ENCODE peak calls at places on chromosomes 13 and 19, in six cellular contexts. One of them, this sample, is unnamed.

GRCh38 chr19:18523841-18524240 is 2.0 kb upstream of the ELL start:
- DNase-seq in CD8-positive, alpha-beta T cell: no peak
- DNase-seq in fibroblast of lung: no peak
- DNase-seq in coronary artery: no peak
- DNase-seq in body of pancreas: no peak
- DNase-seq in neuronal stem cell: no peak
- DNase-seq in this sample: no peak

GRCh38 chr13:49300716-49301589 is 53.2 kb downstream of the CDADC1 start:
- DNase-seq in CD8-positive, alpha-beta T cell: peak; percentile 59
- DNase-seq in fibroblast of lung: peak; percentile 61
- DNase-seq in coronary artery: no peak
- DNase-seq in body of pancreas: peak; percentile 69
- DNase-seq in neuronal stem cell: peak; percentile 52
- DNase-seq in this sample: peak; percentile 76

GRCh38 chr13:72390909-72391308 is 336.5 kb downstream of the MZT1 start:
- DNase-seq in CD8-positive, alpha-beta T cell: no peak
- DNase-seq in fibroblast of lung: peak; percentile 52
- DNase-seq in coronary artery: no peak
- DNase-seq in body of pancreas: no peak
- DNase-seq in neuronal stem cell: no peak
- DNase-seq in this sample: no peak

GRCh38 chr19:41940443-41941409 is 12.5 kb upstream of the ERFL start:
- DNase-seq in CD8-positive, alpha-beta T cell: no peak
- DNase-seq in fibroblast of lung: no peak
- DNase-seq in coronary artery: no peak
- DNase-seq in body of pancreas: no peak
- DNase-seq in neuronal stem cell: no peak
- DNase-seq in this sample: no peak

GRCh38 chr19:56566904-56567273 is 379 bp upstream of the ZNF470 start:
- DNase-seq in CD8-positive, alpha-beta T cell: peak; percentile 28
- DNase-seq in fibroblast of lung: no peak
- DNase-seq in coronary artery: no peak
- DNase-seq in body of pancreas: peak; percentile 24
- DNase-seq in neuronal stem cell: no peak
- DNase-seq in this sample: no peak

GRCh38 chr13:74047925-74048324 is 86.3 kb downstream of the KLF12 start:
- DNase-seq in CD8-positive, alpha-beta T cell: no peak
- DNase-seq in fibroblast of lung: peak; percentile 35
- DNase-seq in coronary artery: no peak
- DNase-seq in body of pancreas: no peak
- DNase-seq in neuronal stem cell: no peak
- DNase-seq in this sample: no peak

GRCh38 chr13:77544765-77545316 is 9.3 kb downstream of the SCEL start:
- DNase-seq in CD8-positive, alpha-beta T cell: no peak
- DNase-seq in fibroblast of lung: no peak
- DNase-seq in coronary artery: no peak
- DNase-seq in body of pancreas: no peak
- DNase-seq in neuronal stem cell: no peak
- DNase-seq in this sample: no peak

GRCh38 chr13:75407473-75407872 is 74.5 kb downstream of the TBC1D4 start:
- DNase-seq in CD8-positive, alpha-beta T cell: no peak
- DNase-seq in fibroblast of lung: no peak
- DNase-seq in coronary artery: no peak
- DNase-seq in body of pancreas: peak; percentile 53
- DNase-seq in neuronal stem cell: no peak
- DNase-seq in this sample: no peak

GRCh38 chr19:5917431-5918107 is 3.5 kb downstream of the CAPS start:
- DNase-seq in CD8-positive, alpha-beta T cell: no peak
- DNase-seq in fibroblast of lung: no peak
- DNase-seq in coronary artery: no peak
- DNase-seq in body of pancreas: no peak
- DNase-seq in neuronal stem cell: no peak
- DNase-seq in this sample: no peak

GRCh38 chr13:25046985-25047660 is 48.8 kb upstream of the PABPC3 start:
- DNase-seq in CD8-positive, alpha-beta T cell: no peak
- DNase-seq in fibroblast of lung: peak; percentile 49
- DNase-seq in coronary artery: no peak
- DNase-seq in body of pancreas: no peak
- DNase-seq in neuronal stem cell: peak; percentile 62
- DNase-seq in this sample: no peak

GRCh38 chr13:26679411-26679810 is 81.2 kb downstream of the GPR12 start:
- DNase-seq in CD8-positive, alpha-beta T cell: no peak
- DNase-seq in fibroblast of lung: peak; percentile 23
- DNase-seq in coronary artery: no peak
- DNase-seq in body of pancreas: no peak
- DNase-seq in neuronal stem cell: no peak
- DNase-seq in this sample: no peak

GRCh38 chr13:45280751-45281634 is 60.0 kb downstream of the TPT1 start:
- DNase-seq in CD8-positive, alpha-beta T cell: peak; percentile 24
- DNase-seq in fibroblast of lung: peak; percentile 82
- DNase-seq in coronary artery: no peak
- DNase-seq in body of pancreas: peak; percentile 70
- DNase-seq in neuronal stem cell: peak; percentile 17
- DNase-seq in this sample: peak; percentile 15

GRCh38 chr13:29849071-29849541 is 1.3 kb downstream of the UBL3 start:
- DNase-seq in CD8-positive, alpha-beta T cell: peak; percentile 12
- DNase-seq in fibroblast of lung: peak; percentile 49
- DNase-seq in coronary artery: no peak
- DNase-seq in body of pancreas: no peak
- DNase-seq in neuronal stem cell: no peak
- DNase-seq in this sample: no peak

GRCh38 chr13:31111136-31111535 is 50.6 kb downstream of the HSPH1 start:
- DNase-seq in CD8-positive, alpha-beta T cell: no peak
- DNase-seq in fibroblast of lung: peak; percentile 68
- DNase-seq in coronary artery: no peak
- DNase-seq in body of pancreas: no peak
- DNase-seq in neuronal stem cell: no peak
- DNase-seq in this sample: no peak

GRCh38 chr19:56838930-56839664 is 1.4 kb downstream of the PEG3 start:
- DNase-seq in CD8-positive, alpha-beta T cell: no peak
- DNase-seq in fibroblast of lung: peak; percentile 22
- DNase-seq in coronary artery: peak; percentile 99
- DNase-seq in body of pancreas: peak; percentile 96
- DNase-seq in neuronal stem cell: peak; percentile 96
- DNase-seq in this sample: no peak

GRCh38 chr19:46428278-46429141 is at the start of gene PNMA8C:
- DNase-seq in CD8-positive, alpha-beta T cell: peak; percentile 56
- DNase-seq in fibroblast of lung: peak; percentile 61
- DNase-seq in coronary artery: no peak
- DNase-seq in body of pancreas: peak; percentile 68
- DNase-seq in neuronal stem cell: peak; percentile 89
- DNase-seq in this sample: no peak

GRCh38 chr13:51231456-51231855 is 9.3 kb downstream of the FAM124A start:
- DNase-seq in CD8-positive, alpha-beta T cell: no peak
- DNase-seq in fibroblast of lung: no peak
- DNase-seq in coronary artery: no peak
- DNase-seq in body of pancreas: no peak
- DNase-seq in neuronal stem cell: no peak
- DNase-seq in this sample: no peak

GRCh38 chr13:51230473-51231105 is 8.4 kb downstream of the FAM124A start:
- DNase-seq in CD8-positive, alpha-beta T cell: no peak
- DNase-seq in fibroblast of lung: peak; percentile 32
- DNase-seq in coronary artery: no peak
- DNase-seq in body of pancreas: peak; percentile 60
- DNase-seq in neuronal stem cell: no peak
- DNase-seq in this sample: no peak

GRCh38 chr13:51229141-51229540 is 6.9 kb downstream of the FAM124A start:
- DNase-seq in CD8-positive, alpha-beta T cell: no peak
- DNase-seq in fibroblast of lung: no peak
- DNase-seq in coronary artery: no peak
- DNase-seq in body of pancreas: no peak
- DNase-seq in neuronal stem cell: no peak
- DNase-seq in this sample: no peak

GRCh38 chr13:51233117-51233826 is 11.1 kb downstream of the FAM124A start:
- DNase-seq in CD8-positive, alpha-beta T cell: no peak
- DNase-seq in fibroblast of lung: no peak
- DNase-seq in coronary artery: no peak
- DNase-seq in body of pancreas: no peak
- DNase-seq in neuronal stem cell: no peak
- DNase-seq in this sample: no peak

GRCh38 chr13:51229731-51230130 is 7.5 kb downstream of the FAM124A start:
- DNase-seq in CD8-positive, alpha-beta T cell: no peak
- DNase-seq in fibroblast of lung: no peak
- DNase-seq in coronary artery: no peak
- DNase-seq in body of pancreas: no peak
- DNase-seq in neuronal stem cell: no peak
- DNase-seq in this sample: no peak
- H3K4me3 ChIP-seq in CD8-positive, alpha-beta T cell: no peak overlapping the region
- H3K4me3 ChIP-seq in fibroblast of lung: no peak overlapping the region
- H3K4me3 ChIP-seq in coronary artery: no peak overlapping the region
- H3K4me3 ChIP-seq in body of pancreas: no peak overlapping the region
- H3K4me3 ChIP-seq in neuronal stem cell: no peak overlapping the region
- H3K4me3 ChIP-seq in this sample: no peak overlapping the region

GRCh38 chr19:8592231-8593009 is 15.2 kb upstream of the MYO1F start:
- DNase-seq in CD8-positive, alpha-beta T cell: peak; percentile 96
- DNase-seq in fibroblast of lung: peak; percentile 92
- DNase-seq in coronary artery: peak; percentile 98
- DNase-seq in body of pancreas: peak; percentile 94
- DNase-seq in neuronal stem cell: peak; percentile 100
- DNase-seq in this sample: peak; percentile 51
- H3K4me3 ChIP-seq in CD8-positive, alpha-beta T cell: peak overlapping the region; percentile 47
- H3K4me3 ChIP-seq in fibroblast of lung: no peak overlapping the region
- H3K4me3 ChIP-seq in coronary artery: peak overlapping the region; percentile 65
- H3K4me3 ChIP-seq in body of pancreas: no peak overlapping the region
- H3K4me3 ChIP-seq in neuronal stem cell: peak overlapping the region; percentile 81
- H3K4me3 ChIP-seq in this sample: no peak overlapping the region

GRCh38 chr13:111079375-111079774 is 35.7 kb upstream of the ARHGEF7 start:
- DNase-seq in CD8-positive, alpha-beta T cell: no peak
- DNase-seq in fibroblast of lung: no peak
- DNase-seq in coronary artery: no peak
- DNase-seq in body of pancreas: no peak
- DNase-seq in neuronal stem cell: no peak
- DNase-seq in this sample: no peak
- H3K4me3 ChIP-seq in CD8-positive, alpha-beta T cell: no peak overlapping the region
- H3K4me3 ChIP-seq in fibroblast of lung: no peak overlapping the region
- H3K4me3 ChIP-seq in coronary artery: no peak overlapping the region
- H3K4me3 ChIP-seq in body of pancreas: no peak overlapping the region
- H3K4me3 ChIP-seq in neuronal stem cell: no peak overlapping the region
- H3K4me3 ChIP-seq in this sample: no peak overlapping the region

GRCh38 chr19:45098521-45099464 is 5.8 kb downstream of the PPP1R37 start:
- DNase-seq in CD8-positive, alpha-beta T cell: no peak
- DNase-seq in fibroblast of lung: peak; percentile 59
- DNase-seq in coronary artery: no peak
- DNase-seq in body of pancreas: peak; percentile 49
- DNase-seq in neuronal stem cell: no peak
- DNase-seq in this sample: peak; percentile 68
- H3K4me3 ChIP-seq in CD8-positive, alpha-beta T cell: no peak overlapping the region
- H3K4me3 ChIP-seq in fibroblast of lung: no peak overlapping the region
- H3K4me3 ChIP-seq in coronary artery: peak overlapping the region; percentile 28
- H3K4me3 ChIP-seq in body of pancreas: no peak overlapping the region
- H3K4me3 ChIP-seq in neuronal stem cell: no peak overlapping the region
- H3K4me3 ChIP-seq in this sample: peak overlapping the region; percentile 5

GRCh38 chr13:44238011-44238421 is 135.6 kb upstream of the SERP2 start:
- DNase-seq in CD8-positive, alpha-beta T cell: no peak
- DNase-seq in fibroblast of lung: peak; percentile 49
- DNase-seq in coronary artery: no peak
- DNase-seq in body of pancreas: no peak
- DNase-seq in neuronal stem cell: no peak
- DNase-seq in this sample: no peak

GRCh38 chr13:44240611-44241010 is 133.0 kb upstream of the SERP2 start:
- DNase-seq in CD8-positive, alpha-beta T cell: no peak
- DNase-seq in fibroblast of lung: no peak
- DNase-seq in coronary artery: no peak
- DNase-seq in body of pancreas: no peak
- DNase-seq in neuronal stem cell: no peak
- DNase-seq in this sample: no peak

GRCh38 chr13:44236370-44236769 is 137.3 kb upstream of the SERP2 start:
- DNase-seq in CD8-positive, alpha-beta T cell: no peak
- DNase-seq in fibroblast of lung: no peak
- DNase-seq in coronary artery: no peak
- DNase-seq in body of pancreas: no peak
- DNase-seq in neuronal stem cell: no peak
- DNase-seq in this sample: no peak

GRCh38 chr13:44234566-44234965 is 139.1 kb upstream of the SERP2 start:
- DNase-seq in CD8-positive, alpha-beta T cell: no peak
- DNase-seq in fibroblast of lung: no peak
- DNase-seq in coronary artery: no peak
- DNase-seq in body of pancreas: no peak
- DNase-seq in neuronal stem cell: no peak
- DNase-seq in this sample: no peak

GRCh38 chr13:44237276-44237767 is 136.3 kb upstream of the SERP2 start:
- DNase-seq in CD8-positive, alpha-beta T cell: no peak
- DNase-seq in fibroblast of lung: peak; percentile 92
- DNase-seq in coronary artery: peak; percentile 94
- DNase-seq in body of pancreas: peak; percentile 51
- DNase-seq in neuronal stem cell: no peak
- DNase-seq in this sample: no peak
- H3K4me3 ChIP-seq in CD8-positive, alpha-beta T cell: no peak overlapping the region
- H3K4me3 ChIP-seq in fibroblast of lung: no peak overlapping the region
- H3K4me3 ChIP-seq in coronary artery: peak overlapping the region; percentile 48
- H3K4me3 ChIP-seq in body of pancreas: no peak overlapping the region
- H3K4me3 ChIP-seq in neuronal stem cell: no peak overlapping the region
- H3K4me3 ChIP-seq in this sample: no peak overlapping the region

DNA sequence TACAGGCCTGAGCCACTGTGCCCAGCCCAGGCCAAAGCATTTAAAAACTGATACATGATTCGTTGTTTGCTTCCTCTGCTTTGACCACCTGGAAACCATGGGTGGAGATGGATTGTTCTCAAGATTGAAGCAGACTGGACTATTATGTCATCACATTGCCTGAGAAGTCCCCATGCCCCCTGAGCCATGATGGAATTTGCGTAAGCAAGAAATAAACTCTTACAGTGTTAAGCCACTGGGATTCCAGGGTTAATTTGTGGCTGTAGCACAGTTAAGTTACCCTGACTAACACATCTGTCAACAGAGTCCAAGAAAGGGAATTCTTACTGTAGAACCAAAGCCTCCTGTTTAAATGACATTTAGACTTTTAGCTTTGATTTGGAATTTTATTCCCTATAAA is 19.4 kb upstream of the DHRS12 start:
- DNase-seq in CD8-positive, alpha-beta T cell: no peak
- DNase-seq in fibroblast of lung: peak; percentile 27
- DNase-seq in coronary artery: no peak
- DNase-seq in body of pancreas: no peak
- DNase-seq in neuronal stem cell: no peak
- DNase-seq in this sample: no peak
- H3K4me3 ChIP-seq in CD8-positive, alpha-beta T cell: peak overlapping the region; percentile 59
- H3K4me3 ChIP-seq in fibroblast of lung: no peak overlapping the region
- H3K4me3 ChIP-seq in coronary artery: no peak overlapping the region
- H3K4me3 ChIP-seq in body of pancreas: no peak overlapping the region
- H3K4me3 ChIP-seq in neuronal stem cell: no peak overlapping the region
- H3K4me3 ChIP-seq in this sample: no peak overlapping the region

DNA sequence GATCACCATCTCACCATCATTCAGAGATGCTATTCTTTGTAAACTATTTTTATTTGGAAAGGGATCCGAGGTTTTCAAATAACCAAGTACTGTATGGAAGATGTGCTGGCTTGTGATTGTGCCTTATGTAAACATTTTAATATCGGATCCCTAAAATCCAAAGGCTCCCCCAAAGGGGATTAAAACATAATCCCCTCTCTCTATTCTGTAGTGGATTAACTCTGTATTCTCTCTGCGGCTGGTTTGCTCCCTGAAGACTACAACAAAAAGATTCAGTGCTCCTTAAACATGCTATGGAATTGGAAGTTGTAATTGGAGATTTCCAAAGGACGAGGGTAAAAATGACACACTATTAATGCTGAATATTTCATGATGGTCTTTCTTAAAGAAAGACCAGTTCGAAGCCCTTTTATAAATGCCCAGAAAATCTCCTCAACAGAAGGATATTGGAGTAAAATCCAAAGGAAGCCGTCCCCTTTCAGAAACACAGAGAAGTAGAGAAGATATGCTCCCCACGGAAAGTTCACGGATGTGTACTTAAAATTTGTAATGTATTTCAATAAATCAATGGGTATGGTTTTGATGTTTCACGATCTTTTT is 6.6 kb downstream of the MAB21L1 start:
- DNase-seq in CD8-positive, alpha-beta T cell: no peak
- DNase-seq in fibroblast of lung: no peak
- DNase-seq in coronary artery: no peak
- DNase-seq in body of pancreas: no peak
- DNase-seq in neuronal stem cell: no peak
- DNase-seq in this sample: no peak
- H3K4me3 ChIP-seq in CD8-positive, alpha-beta T cell: no peak overlapping the region
- H3K4me3 ChIP-seq in fibroblast of lung: no peak overlapping the region
- H3K4me3 ChIP-seq in coronary artery: peak overlapping the region; percentile 70
- H3K4me3 ChIP-seq in body of pancreas: no peak overlapping the region
- H3K4me3 ChIP-seq in neuronal stem cell: no peak overlapping the region
- H3K4me3 ChIP-seq in this sample: no peak overlapping the region